ENCODE peak calls at places on chromosome 1, in five cellular contexts. N, L, P, C and A are unnamed samples.

GRCh38 chr1:218480137-218480536 is 135.0 kb downstream of the TGFB2 start:
- DNase-seq in N (no peak), L (no peak), P (no peak), C (no peak), A (no peak)

GRCh38 chr1:109617291-109617801 is 2.1 kb downstream of the GNAT2 start:
- DNase-seq in N (no peak), L (peak), P (peak), C (no peak), A (peak)

GRCh38 chr1:98556521-98557158 is 104.9 kb upstream of the SNX7 start:
- DNase-seq in N (no peak), L (peak), P (peak), C (no peak), A (no peak)

GRCh38 chr1:145824499-145824842 is 471 bp downstream of the POLR3C start:
- DNase-seq in N (no peak), L (peak), P (no peak), C (no peak), A (no peak)

GRCh38 chr1:74422379-74423155 is 89.8 kb downstream of the LRRC53 start:
- DNase-seq in N (no peak), L (no peak), P (no peak), C (no peak), A (no peak)

GRCh38 chr1:17903386-17903785 is 148.3 kb downstream of the ACTL8 start:
- DNase-seq in N (no peak), L (no peak), P (no peak), C (no peak), A (no peak)

GRCh38 chr1:2290595-2291510 is 62.7 kb downstream of the SKI start:
- DNase-seq in N (peak), L (peak), P (no peak), C (peak), A (peak)

GRCh38 chr1:22197644-22198043 is 54.7 kb upstream of the WNT4 start:
- DNase-seq in N (no peak), L (no peak), P (no peak), C (no peak), A (no peak)

GRCh38 chr1:204989266-204990058 is 53.5 kb upstream of the CNTN2 start:
- DNase-seq in N (no peak), L (peak), P (peak), C (peak), A (peak)